ENCODE peak calls at places on chromosomes 11 and 22, in nine cellular contexts. W is adrenal gland; Q is ovary; J is ELR; N is colonic mucosa; U is NCI-H460; Y is activated effector memory CD4-positive, alpha-beta T cell treated with Interleukin-2 at 50 U/mL for 16 hours; M is ACHN; C is activated naive CD4-positive, alpha-beta T cell treated with anti-CD3 and anti-CD28 coated beads, Interleukin-2, amount 50 U/mL, for 72 hours. V is an unnamed sample.

GRCh38 chr11:19101803-19102520 is 15.0 kb upstream of the ZDHHC13 start:
- DNase-seq in Y (no peak), M (no peak), W (no peak), N (peak), U (no peak), Q (no peak), J (no peak), C (no peak), V (no peak)

GRCh38 chr11:106222626-106223025 is 145.2 kb downstream of the AASDHPPT start:
- DNase-seq in C (no peak), Q (no peak), M (no peak), N (no peak), U (no peak), Y (no peak), J (peak), W (no peak), V (no peak)

GRCh38 chr11:86067230-86068137 is 1.4 kb downstream of the PICALM start:
- DNase-seq in C (no peak), Y (no peak), U (no peak), N (peak), J (peak), M (peak), Q (no peak), W (no peak), V (no peak)

GRCh38 chr11:44615913-44616806 is 50.7 kb downstream of the CD82 start:
- DNase-seq in Q (no peak), M (no peak), N (no peak), J (no peak), Y (no peak), U (no peak), W (no peak), C (peak), V (no peak)

GRCh38 chr11:7450836-7451235 is 34.5 kb upstream of the OLFML1 start:
- DNase-seq in C (no peak), M (no peak), Y (no peak), U (no peak), J (no peak), Q (no peak), W (no peak), N (no peak), V (no peak)

GRCh38 chr11:83120328-83120727 is 36.6 kb upstream of the PCF11 start:
- DNase-seq in Y (no peak), U (no peak), W (no peak), M (no peak), Q (no peak), J (no peak), N (no peak), C (no peak), V (no peak)

GRCh38 chr22:22094921-22095320 is 112.3 kb upstream of the TOP3B start:
- DNase-seq in Q (no peak), N (no peak), J (no peak), U (no peak), M (no peak), C (no peak), W (no peak), Y (no peak), V (no peak)

GRCh38 chr11:96337541-96338530 is 5.2 kb downstream of the MAML2 start:
- DNase-seq in Q (no peak), U (no peak), J (no peak), M (no peak), W (no peak), N (peak), Y (no peak), C (no peak), V (no peak)

GRCh38 chr11:65150513-65151271 is 16.4 kb upstream of the SYVN1 start:
- DNase-seq in Q (peak), M (peak), J (peak), U (peak), C (no peak), W (peak), N (peak), Y (no peak), V (peak)

GRCh38 chr11:68398870-68399865 is 61.4 kb upstream of the PPP6R3 start:
- DNase-seq in C (no peak), J (no peak), M (no peak), N (no peak), U (no peak), Q (peak), W (no peak), Y (no peak), V (no peak)

GRCh38 chr11:12053606-12054361 is 45.4 kb upstream of the DKK3 start:
- DNase-seq in C (no peak), W (no peak), M (no peak), Q (no peak), Y (no peak), N (no peak), J (no peak), U (no peak), V (peak)

GRCh38 chr11:118715837-118716260 is 36.4 kb upstream of the TREH start:
- DNase-seq in N (no peak), C (no peak), M (no peak), W (no peak), U (no peak), J (no peak), Y (no peak), Q (peak), V (peak)

GRCh38 chr22:30230787-30231461 is 15.6 kb downstream of the LIF start:
- DNase-seq in W (no peak), C (no peak), M (no peak), J (no peak), N (no peak), Q (no peak), Y (no peak), U (no peak), V (no peak)

GRCh38 chr22:30564766-30565118 is 9.7 kb downstream of the GAL3ST1 start:
- DNase-seq in Y (no peak), J (no peak), Q (no peak), U (no peak), N (no peak), M (peak), W (no peak), C (no peak), V (no peak)

GRCh38 chr22:40156001-40156516 is 21.7 kb upstream of the TNRC6B start:
- DNase-seq in J (peak), C (no peak), W (no peak), M (peak), Y (no peak), Q (peak), U (peak), N (peak), V (peak)

GRCh38 chr11:111086058-111086457 is 159.5 kb upstream of the POU2AF2 start:
- DNase-seq in W (no peak), J (no peak), M (no peak), U (no peak), C (no peak), Q (no peak), Y (no peak), N (no peak), V (no peak)

GRCh38 chr11:69000831-69001245 is 12.2 kb downstream of the MRGPRF start:
- DNase-seq in M (peak), N (peak), C (no peak), Q (peak), J (peak), Y (no peak), U (peak), W (no peak), V (peak)

GRCh38 chr11:2108675-2109481 is 30.3 kb downstream of the IGF2 start:
- DNase-seq in Q (no peak), J (no peak), U (no peak), Y (no peak), M (no peak), W (no peak), N (no peak), C (no peak), V (no peak)

GRCh38 chr11:59759900-59760299 is 4.7 kb downstream of the STX3 start:
- DNase-seq in N (no peak), U (no peak), C (no peak), Q (no peak), W (no peak), J (no peak), Y (no peak), M (no peak), V (no peak)

GRCh38 chr11:126968915-126969314 is 31.7 kb downstream of the KIRREL3 start:
- DNase-seq in U (no peak), C (no peak), W (no peak), M (no peak), N (no peak), Y (no peak), Q (no peak), J (no peak), V (no peak)

GRCh38 chr22:36682835-36683234 is 20.7 kb downstream of the CACNG2 start:
- DNase-seq in U (no peak), J (no peak), C (no peak), Y (no peak), Q (no peak), N (no peak), M (no peak), W (no peak), V (no peak)

GRCh38 chr11:85815186-85815911 is 4.4 kb upstream of the SYTL2 start:
- DNase-seq in J (peak), Y (no peak), Q (no peak), C (no peak), W (no peak), N (no peak), M (no peak), U (no peak), V (no peak)

GRCh38 chr22:45638197-45638596 is 33.4 kb upstream of the ATXN10 start:
- DNase-seq in W (no peak), U (no peak), N (no peak), M (no peak), Y (no peak), Q (no peak), C (no peak), J (no peak), V (no peak)

GRCh38 chr11:67312187-67313021 is 9.1 kb downstream of the SSH3 start:
- DNase-seq in N (peak), Q (no peak), U (no peak), M (no peak), J (no peak), Y (peak), W (peak), C (peak), V (peak)

GRCh38 chr11:122215244-122215992 is 99.4 kb upstream of the BLID start:
- DNase-seq in U (peak), M (peak), Q (peak), W (peak), Y (no peak), N (peak), C (no peak), J (peak), V (peak)

GRCh38 chr22:28899199-28899853 is 16.0 kb downstream of the ZNRF3 start:
- DNase-seq in Y (no peak), N (no peak), J (no peak), C (no peak), W (no peak), Q (no peak), M (no peak), U (no peak), V (no peak)

GRCh38 chr11:3119141-3119821 is 45.8 kb downstream of the OSBPL5 start:
- DNase-seq in Y (no peak), N (no peak), M (no peak), C (peak), Q (no peak), U (no peak), W (no peak), J (no peak), V (no peak)

GRCh38 chr22:48960981-48961655 is 866.6 kb downstream of the BRD1 start:
- DNase-seq in U (no peak), C (no peak), Y (no peak), N (peak), W (peak), M (no peak), Q (no peak), J (no peak), V (no peak)

GRCh38 chr11:125939081-125939521 is 6.7 kb upstream of the VSIG10L2 start:
- DNase-seq in N (no peak), Q (no peak), M (no peak), Y (no peak), J (no peak), C (peak), W (no peak), U (no peak), V (peak)

V was measured in NCI-H226.